ENCODE peak calls at places on chromosomes 11 and 22, in six cellular contexts. C, N, I, Z, X and Q are unnamed samples.

GRCh38 chr11:5232150-5232549 is 2.1 kb downstream of the HBD start:
- DNase-seq in N (no peak), C (no peak), Z (no peak), X (no peak), I (no peak), Q (no peak)

GRCh38 chr11:118646393-118646792 is 33.1 kb downstream of the TREH start:
- DNase-seq in N (no peak), C (no peak), I (peak; percentile 2), X (no peak), Z (no peak), Q (no peak)

GRCh38 chr11:76664578-76665061 is 5.9 kb downstream of the LRRC32 start:
- DNase-seq in N (no peak), Z (peak; percentile 33), I (peak; percentile 57), C (no peak), X (no peak), Q (no peak)

GRCh38 chr11:76280151-76280881 is 74.0 kb upstream of the WNT11 start:
- DNase-seq in X (no peak), Z (no peak), I (peak; percentile 77), C (no peak), N (no peak), Q (no peak)

GRCh38 chr22:32823024-32823730 is 21.7 kb downstream of the TIMP3 start:
- DNase-seq in I (no peak), X (no peak), N (no peak), C (no peak), Z (no peak), Q (peak; percentile 70)

GRCh38 chr11:62554377-62554776 is 7.8 kb upstream of the AHNAK start:
- DNase-seq in X (no peak), N (no peak), I (peak; percentile 51), Z (no peak), C (no peak), Q (no peak)

GRCh38 chr11:92789761-92790160 is 179.7 kb upstream of the MTNR1B start:
- DNase-seq in Z (no peak), N (no peak), X (no peak), C (no peak), I (no peak), Q (no peak)

GRCh38 chr11:64444838-64445441 is 86.0 kb downstream of the RPS6KA4 start:
- DNase-seq in Z (no peak), I (peak; percentile 63), N (no peak), C (no peak), X (no peak), Q (no peak)

GRCh38 chr11:134034496-134035381 is 34.1 kb upstream of the JAM3 start:
- DNase-seq in X (no peak), Z (no peak), C (no peak), N (no peak), I (peak; percentile 87), Q (no peak)

GRCh38 chr22:24947383-24947782 is 889 bp upstream of the LHFPL7 start:
- DNase-seq in X (no peak), I (no peak), N (no peak), Z (no peak), C (no peak), Q (no peak)

GRCh38 chr11:116851631-116852030 is 14.2 kb upstream of the APOA1 start:
- DNase-seq in X (peak; percentile 20), Z (no peak), C (no peak), N (no peak), I (peak; percentile 91), Q (no peak)

GRCh38 chr22:22687638-22688500 is 43.5 kb downstream of the GGTLC2 start:
- DNase-seq in Z (no peak), N (no peak), I (peak; percentile 73), C (no peak), X (no peak), Q (no peak)

GRCh38 chr11:77206264-77207018 is 78.4 kb downstream of the MYO7A start:
- DNase-seq in C (no peak), I (no peak), X (no peak), Z (peak; percentile 8), N (no peak), Q (no peak)

GRCh38 chr22:29605236-29605850 is 1.9 kb downstream of the NF2 start:
- DNase-seq in Z (no peak), I (no peak), N (no peak), C (no peak), X (no peak), Q (no peak)

GRCh38 chr11:124961972-124962609 is 8.1 kb downstream of the CCDC15 start:
- DNase-seq in I (no peak), N (no peak), X (no peak), C (no peak), Z (no peak), Q (no peak)

GRCh38 chr11:16040151-16040550 is 316.2 kb downstream of the SOX6 start:
- DNase-seq in N (no peak), Z (no peak), C (no peak), I (no peak), X (no peak), Q (no peak)

GRCh38 chr22:19331975-19332374 is 40.5 kb upstream of the CLTCL1 start:
- DNase-seq in I (no peak), X (no peak), Z (no peak), C (no peak), N (no peak), Q (no peak)